ENCODE peak calls at places on chromosome 1, in four cellular contexts. L, I, X and Y are unnamed samples. For H3K4me1, the result is how much of the 10 kb centered on the place peaks cover.

GRCh38 chr1:53992085-53992874 is 25.7 kb downstream of the LDLRAD1 start:
- DNase-seq in L (no peak), I (no peak), X (no peak), Y (no peak)

GRCh38 chr1:218351617-218352438 is 6.7 kb downstream of the TGFB2 start:
- DNase-seq in L (peak), I (no peak), X (no peak), Y (no peak)

GRCh38 chr1:33342041-33342723 is 21.3 kb upstream of the A3GALT2 start:
- DNase-seq in L (peak), I (peak), X (peak), Y (peak)

GRCh38 chr1:99507906-99508732 is 137.8 kb upstream of the PALMD start:
- DNase-seq in L (no peak), I (no peak), X (no peak), Y (no peak)

GRCh38 chr1:169474302-169474701 is 11.4 kb downstream of the SLC19A2 start:
- DNase-seq in L (no peak), I (no peak), X (no peak), Y (no peak)

GRCh38 chr1:58592521-58593134 is 15.6 kb upstream of the TACSTD2 start:
- DNase-seq in L (peak), I (peak), X (peak), Y (no peak)

GRCh38 chr1:65512967-65513777 is 92.7 kb downstream of the LEPR start:
- DNase-seq in L (no peak), I (no peak), X (no peak), Y (no peak)

GRCh38 chr1:2224170-2224584 is 3.9 kb upstream of the SKI start:
- DNase-seq in L (no peak), I (no peak), X (no peak), Y (no peak)

GRCh38 chr1:20634594-20635084 is 1.4 kb downstream of the PINK1 start:
- DNase-seq in L (peak), I (peak), X (no peak), Y (peak)

GRCh38 chr1:233281711-233282581 is 13.6 kb downstream of the PCNX2 start:
- DNase-seq in L (peak), I (no peak), X (no peak), Y (no peak)

GRCh38 chr1:36765785-36766300 is 268.5 kb downstream of the GRIK3 start:
- DNase-seq in L (no peak), I (no peak), X (no peak), Y (no peak)

GRCh38 chr1:54337928-54338327 is 68.3 kb downstream of the SSBP3 start:
- DNase-seq in L (no peak), I (peak), X (no peak), Y (no peak)

GRCh38 chr1:17239420-17239819 is 9.5 kb upstream of the PADI3 start:
- DNase-seq in L (peak), I (no peak), X (no peak), Y (peak)

GRCh38 chr1:225762444-225762843 is 15.2 kb upstream of the SRP9 start:
- DNase-seq in L (no peak), I (peak), X (no peak), Y (no peak)

GRCh38 chr1:48667782-48668181 is 108.9 kb downstream of the BEND5 start:
- DNase-seq in L (no peak), I (no peak), X (no peak), Y (no peak)

GRCh38 chr1:93680121-93681094 is 1.2 kb downstream of the BCAR3 start:
- DNase-seq in L (peak), I (peak), X (peak), Y (peak)
- H3K4me1 ChIP-seq in L (half or more), I (under half), X (half or more), Y (under half)

GRCh38 chr1:175508320-175509110 is 234.9 kb downstream of the TNR start:
- DNase-seq in L (no peak), I (no peak), X (no peak), Y (no peak)
- H3K4me3 ChIP-seq in L (no peak), I (no peak), X (no peak), Y (no peak)

GRCh38 chr1:208157769-208158168 is 86.4 kb downstream of the PLXNA2 start:
- DNase-seq in L (no peak), I (no peak), X (no peak), Y (no peak)
- H3K4me1 ChIP-seq in L (under half), I (half or more), X (half or more), Y (under half)

DNA sequence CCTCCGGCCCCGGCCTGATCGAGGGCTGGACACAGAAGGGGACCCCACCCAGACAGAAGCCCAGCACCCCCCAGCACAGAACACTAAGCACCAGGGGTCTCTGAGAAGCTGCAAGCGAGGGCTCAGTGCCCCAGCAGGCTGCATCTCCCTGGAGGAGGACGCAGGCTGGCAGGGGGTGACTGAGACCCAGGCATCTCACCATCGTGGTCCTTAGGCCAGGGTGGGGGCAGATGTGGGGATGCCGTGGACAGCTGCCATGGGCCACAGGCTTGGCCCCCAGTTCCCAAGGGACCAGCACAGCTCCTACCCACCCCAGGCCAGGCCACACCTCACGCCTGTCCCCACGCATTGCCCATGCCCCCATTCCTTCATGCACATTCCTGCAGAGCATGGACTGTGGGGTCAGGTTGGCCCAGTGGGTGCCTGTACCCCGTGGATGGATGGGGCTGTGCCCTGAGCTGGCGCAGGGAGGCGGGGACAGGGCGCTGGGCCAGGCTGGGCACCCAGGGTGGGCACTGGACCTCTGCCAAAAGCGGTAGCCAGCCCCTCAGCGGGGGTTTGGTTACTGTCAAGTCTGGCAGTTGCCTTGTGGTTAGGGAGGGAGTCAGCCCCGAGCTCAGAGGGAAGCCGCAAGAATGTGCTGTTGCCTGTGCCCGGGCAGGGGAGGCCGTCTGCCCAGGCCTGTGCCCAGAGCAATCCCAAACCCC is 61.5 kb downstream of the ARHGEF16 start:
- DNase-seq in L (no peak), I (no peak), X (no peak), Y (no peak)
- H3K4me3 ChIP-seq in L (no peak), I (no peak), X (no peak), Y (no peak)

DNA sequence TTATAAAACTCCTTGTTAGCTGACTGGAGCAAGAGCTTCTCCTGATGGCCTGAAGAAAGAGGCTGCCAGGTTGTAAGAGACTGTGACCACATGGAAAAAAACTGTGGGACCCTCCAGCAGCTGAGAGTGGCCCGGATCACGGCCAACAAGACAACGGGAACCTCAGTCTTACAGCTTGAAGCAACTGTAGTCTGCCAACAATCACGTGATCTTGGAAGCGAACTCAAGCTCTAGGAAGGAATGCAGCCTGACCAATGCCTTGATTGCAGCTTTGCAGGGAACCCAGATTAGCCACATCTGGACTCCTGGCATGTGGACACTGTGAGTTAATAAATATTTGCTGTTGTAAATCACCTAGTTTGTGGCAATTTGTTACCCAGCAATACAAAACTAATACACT is 442.6 kb upstream of the PRMT6 start:
- DNase-seq in L (no peak), I (no peak), X (no peak), Y (no peak)
- H3K4me1 ChIP-seq in L (under half), I (under half), X (under half), Y (under half)

GRCh38 chr1:86942743-86943142 is 28.3 kb downstream of the HS2ST1 start:
- DNase-seq in L (no peak), I (no peak), X (no peak), Y (no peak)
- H3K4me3 ChIP-seq in L (no peak), I (no peak), X (no peak), Y (no peak)

GRCh38 chr1:209650454-209650853 is 1.8 kb downstream of the LAMB3 start:
- DNase-seq in L (no peak), I (no peak), X (no peak), Y (no peak)
- H3K4me1 ChIP-seq in L (half or more), I (half or more), X (half or more), Y (under half)